ENCODE peak calls at places on chromosomes 1 and 21, in four cellular contexts. U, R, E and H are unnamed samples.

GRCh38 chr1:14238472-14239059 is 359.9 kb upstream of the KAZN start:
- DNase-seq in R (no peak), E (no peak), U (peak), H (no peak)

GRCh38 chr1:10549919-10550656 is 75.3 kb downstream of the PEX14 start:
- DNase-seq in R (no peak), E (no peak), U (no peak), H (no peak)

GRCh38 chr1:43258370-43258769 is 11.4 kb upstream of the TMEM125 start:
- DNase-seq in R (no peak), U (no peak), E (no peak), H (no peak)

GRCh38 chr21:43626390-43626789 is 32.9 kb downstream of the HSF2BP start:
- DNase-seq in E (peak), U (no peak), R (no peak), H (no peak)

GRCh38 chr1:61183471-61184034 is 101.2 kb downstream of the NFIA start:
- DNase-seq in E (peak), R (no peak), U (peak), H (no peak)

GRCh38 chr1:151135433-151136385 is 10.7 kb downstream of the SEMA6C start:
- DNase-seq in R (no peak), E (no peak), U (peak), H (no peak)

GRCh38 chr21:36706951-36707762 is 8.2 kb downstream of the SIM2 start:
- DNase-seq in R (no peak), E (peak), U (peak), H (no peak)

GRCh38 chr1:207868769-207869721 is 41.9 kb downstream of the CD34 start:
- DNase-seq in R (peak), U (peak), E (peak), H (no peak)

GRCh38 chr21:44702111-44702972 is 5.4 kb downstream of the KRTAP10-12 start:
- DNase-seq in U (peak), R (no peak), E (no peak), H (no peak)

GRCh38 chr1:11952455-11953109 is 18.1 kb downstream of the PLOD1 start:
- DNase-seq in E (no peak), U (no peak), R (no peak), H (no peak)

GRCh38 chr1:208010070-208010469 is 99.1 kb upstream of the CD34 start:
- DNase-seq in R (no peak), U (no peak), E (no peak), H (no peak)

GRCh38 chr1:201515895-201516294 is 9.0 kb upstream of the CSRP1 start:
- DNase-seq in R (no peak), E (no peak), U (peak), H (peak)

GRCh38 chr1:201513498-201514243 is 6.7 kb upstream of the CSRP1 start:
- DNase-seq in R (no peak), E (no peak), U (peak), H (no peak)

GRCh38 chr1:201517631-201518030 is 10.7 kb upstream of the CSRP1 start:
- DNase-seq in R (no peak), E (no peak), U (peak), H (no peak)

GRCh38 chr1:201516511-201517127 is 9.7 kb upstream of the CSRP1 start:
- DNase-seq in U (no peak), E (no peak), R (no peak), H (no peak)

GRCh38 chr1:201515062-201515750 is 8.3 kb upstream of the CSRP1 start:
- DNase-seq in E (no peak), U (peak), R (no peak), H (no peak)
- TF ChIP-seq CTCF in E (no peak), U (no peak), R (no peak), H (no peak)

DNA sequence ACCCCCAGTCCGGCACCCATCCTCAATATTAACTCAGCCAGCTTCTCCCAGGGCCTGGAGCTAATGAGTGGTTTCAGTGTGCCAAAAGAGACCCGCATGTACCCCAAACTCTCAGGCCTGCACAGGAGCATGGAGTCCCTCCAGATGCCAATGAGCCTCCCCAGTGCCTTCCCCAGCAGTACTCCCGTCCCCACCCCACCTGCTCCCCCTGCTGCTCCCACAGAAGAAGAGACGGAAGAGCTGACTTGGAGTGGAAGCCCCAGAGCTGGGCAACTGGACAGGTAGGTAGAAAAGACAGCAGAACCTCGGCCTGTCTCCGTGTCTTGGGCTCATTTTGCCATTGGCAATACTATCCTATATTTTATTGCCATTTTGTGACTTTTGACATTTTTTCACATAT is 45.4 kb upstream of the IPO9 start:
- DNase-seq in E (no peak), R (no peak), U (no peak), H (no peak)
- TF ChIP-seq CTCF in E (no peak), R (no peak), U (no peak), H (no peak)

GRCh38 chr1:121516279-121516967 is 331.6 kb downstream of the SRGAP2C start:
- DNase-seq in R (no peak), U (no peak), E (no peak), H (peak)

GRCh38 chr1:121522061-121522759 is 337.4 kb downstream of the SRGAP2C start:
- DNase-seq in E (no peak), R (no peak), U (no peak), H (no peak)

GRCh38 chr1:121518726-121519041 is 333.9 kb downstream of the SRGAP2C start:
- DNase-seq in U (no peak), R (no peak), E (no peak), H (no peak)

GRCh38 chr1:121517586-121518230 is 332.9 kb downstream of the SRGAP2C start:
- DNase-seq in E (no peak), U (no peak), R (no peak), H (no peak)

GRCh38 chr1:121519042-121519755 is 334.4 kb downstream of the SRGAP2C start:
- DNase-seq in R (no peak), U (no peak), E (no peak), H (peak)
- TF ChIP-seq CTCF in R (no peak), U (no peak), E (no peak), H (no peak)

DNA sequence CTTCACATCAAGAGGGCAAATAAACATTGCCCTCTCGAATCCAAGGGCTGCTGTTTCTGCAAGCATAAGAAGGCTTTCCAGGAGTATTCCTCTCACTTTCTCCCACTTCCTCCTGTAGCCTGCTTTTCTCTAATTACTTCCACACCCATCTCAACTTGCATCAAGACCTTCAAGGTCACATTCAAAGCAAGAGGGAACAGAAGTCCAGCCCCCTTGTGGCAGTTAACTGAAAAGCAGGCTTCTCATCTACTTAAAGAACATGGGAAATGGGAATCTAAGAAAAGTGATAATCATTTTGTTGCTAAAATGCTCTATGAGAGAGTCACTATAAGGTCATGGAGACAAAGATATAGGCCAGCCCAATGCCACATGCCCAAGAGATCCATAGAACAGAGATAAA is 874.4 kb downstream of the KCNT2 start:
- DNase-seq in E (peak), R (no peak), U (no peak), H (no peak)
- TF ChIP-seq CTCF in E (peak), R (peak), U (no peak), H (no peak)

GRCh38 chr1:2049517-2050481 is at the start of gene PRKCZ:
- DNase-seq in R (peak), U (no peak), E (no peak), H (no peak)
- TF ChIP-seq CTCF in R (no peak), U (no peak), E (peak), H (no peak)

GRCh38 chr1:54728027-54728426 is 12.4 kb downstream of the TTC4 start:
- DNase-seq in E (no peak), R (no peak), U (no peak), H (no peak)

GRCh38 chr1:54721719-54722118 is 6.1 kb downstream of the TTC4 start:
- DNase-seq in U (no peak), R (no peak), E (no peak), H (no peak)

DNA sequence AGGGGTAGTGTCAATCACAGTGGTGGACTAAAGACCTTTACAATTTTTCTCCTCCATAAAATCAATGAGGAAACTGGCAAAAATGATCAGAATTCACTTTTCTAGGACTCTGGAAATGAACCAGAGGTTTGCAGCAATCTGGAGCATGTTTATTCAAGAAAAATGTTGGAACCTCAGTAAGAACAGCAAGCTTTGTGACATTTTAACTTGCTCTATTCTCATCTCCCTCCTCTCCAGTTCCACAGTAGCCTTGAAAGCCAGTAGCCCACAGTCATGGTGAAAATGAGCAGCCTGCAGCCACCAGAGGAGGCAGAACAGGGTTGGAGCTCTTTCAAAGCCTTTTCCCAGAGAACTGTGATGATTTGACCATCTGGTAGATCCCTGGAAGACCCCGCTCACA is 9.1 kb downstream of the TTC4 start:
- DNase-seq in R (no peak), E (no peak), U (no peak), H (no peak)
- TF ChIP-seq CTCF in R (no peak), E (no peak), U (no peak), H (no peak)

GRCh38 chr1:33147997-33148314 is 33.9 kb downstream of the TRIM62 start:
- DNase-seq in R (no peak), E (peak), U (no peak), H (no peak)
- TF ChIP-seq CTCF in R (peak), E (peak), U (no peak), H (no peak)

GRCh38 chr1:70896224-70896623 is 151.4 kb downstream of the PTGER3 start:
- DNase-seq in U (no peak), E (no peak), R (no peak), H (no peak)
- TF ChIP-seq CTCF in U (no peak), E (no peak), R (no peak), H (peak)

GRCh38 chr1:71438626-71439025 is 357.8 kb upstream of the ZRANB2 start:
- DNase-seq in R (no peak), E (no peak), U (no peak), H (no peak)
- TF ChIP-seq CTCF in R (no peak), E (no peak), U (no peak), H (no peak)

DNA sequence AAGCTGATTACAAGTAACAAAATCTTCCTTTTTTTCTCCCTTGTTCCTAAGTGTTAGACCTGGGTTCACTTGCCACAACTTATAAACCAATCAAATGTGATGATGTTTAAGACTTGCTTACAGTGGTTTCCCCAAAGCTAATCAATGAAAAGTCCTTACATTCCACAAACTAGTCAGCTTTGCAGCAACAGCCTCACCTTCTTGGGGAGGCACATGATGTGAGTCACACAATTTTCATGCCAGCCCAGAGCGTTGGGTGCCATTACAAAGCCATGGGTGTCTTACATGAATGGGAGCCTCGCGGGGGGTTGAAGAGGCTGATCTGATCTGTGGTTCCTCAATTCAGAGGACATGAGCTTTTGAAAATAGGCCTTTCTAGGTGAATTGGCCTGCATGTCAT is 91.6 kb upstream of the UBE2U start:
- DNase-seq in U (no peak), R (no peak), E (no peak), H (no peak)
- TF ChIP-seq CTCF in U (no peak), R (no peak), E (no peak), H (no peak)